ENCODE peak calls at places on chromosomes 4 and X, in five cellular contexts. K is SW 1271; F is fibroblast of the conjunctiva; O is GM23248; S is central memory CD4-positive, alpha-beta T cell. Q is an unnamed sample.

GRCh38 chrX:48794993-48795501 is 6.8 kb upstream of the HDAC6 start:
- DNase-seq in K (no peak), F (peak; percentile 14), O (peak; percentile 58), S (no peak), Q (no peak)

GRCh38 chr4:217891-218290 is 87.4 kb downstream of the ZNF732 start:
- DNase-seq in K (no peak), F (no peak), O (no peak), S (no peak), Q (no peak)

GRCh38 chrX:39445336-39445735 is 644.1 kb downstream of the MID1IP1 start:
- DNase-seq in K (no peak), F (no peak), O (no peak), S (peak; percentile 5), Q (no peak)

GRCh38 chr4:55447826-55448225 is 52.1 kb downstream of the TMEM165 start:
- DNase-seq in K (no peak), F (no peak), O (peak; percentile 30), S (no peak), Q (no peak)

GRCh38 chr4:36502350-36502749 is 220.9 kb downstream of the DTHD1 start:
- DNase-seq in K (no peak), F (no peak), O (no peak), S (no peak), Q (no peak)

GRCh38 chr4:128309585-128309984 is 22.0 kb upstream of the PGRMC2 start:
- DNase-seq in K (no peak), F (no peak), O (no peak), S (no peak), Q (no peak)

GRCh38 chr4:152289963-152290362 is 245.9 kb downstream of the FBXW7 start:
- DNase-seq in K (no peak), F (no peak), O (no peak), S (no peak), Q (no peak)

GRCh38 chrX:124388562-124388961 is 42.2 kb downstream of the SH2D1A start:
- DNase-seq in K (peak; percentile 35), F (peak; percentile 41), O (peak; percentile 58), S (peak; percentile 41), Q (peak; percentile 24)

GRCh38 chr4:55029838-55030503 is 95.4 kb downstream of the KDR start:
- DNase-seq in K (no peak), F (no peak), O (no peak), S (no peak), Q (no peak)

GRCh38 chr4:86055898-86056297 is 304.0 kb downstream of the MAPK10 start:
- DNase-seq in K (no peak), F (peak; percentile 44), O (peak; percentile 53), S (no peak), Q (no peak)

GRCh38 chr4:3727847-3728469 is 38.2 kb upstream of the ADRA2C start:
- DNase-seq in K (no peak), F (no peak), O (no peak), S (no peak), Q (no peak)

GRCh38 chr4:148653681-148654080 is 211.5 kb upstream of the NR3C2 start:
- DNase-seq in K (no peak), F (no peak), O (no peak), S (no peak), Q (no peak)

GRCh38 chr4:147174561-147174960 is 228.9 kb upstream of the TTC29 start:
- DNase-seq in K (no peak), F (no peak), O (no peak), S (no peak), Q (no peak)

GRCh38 chrX:132364313-132364712 is 124.5 kb downstream of the MBNL3 start:
- DNase-seq in K (no peak), F (no peak), O (no peak), S (no peak), Q (no peak)

GRCh38 chr4:23225564-23225963 is 532.8 kb downstream of the GBA3 start:
- DNase-seq in K (no peak), F (no peak), O (no peak), S (no peak), Q (no peak)

GRCh38 chrX:51420610-51421009 is 75.8 kb downstream of the NUDT11 start:
- DNase-seq in K (peak; percentile 10), F (peak; percentile 24), O (peak; percentile 54), S (peak; percentile 29), Q (peak; percentile 7)

GRCh38 chrX:28757290-28757689 is 170.0 kb downstream of the IL1RAPL1 start:
- DNase-seq in K (no peak), F (no peak), O (no peak), S (no peak), Q (no peak)

GRCh38 chr4:183840311-183840710 is 64.8 kb upstream of the STOX2 start:
- DNase-seq in K (peak; percentile 34), F (peak; percentile 64), O (peak; percentile 88), S (peak; percentile 38), Q (peak; percentile 39)

GRCh38 chr4:103445377-103445776 is 247.2 kb upstream of the CENPE start:
- DNase-seq in K (no peak), F (no peak), O (no peak), S (no peak), Q (no peak)

GRCh38 chrX:142251202-142251601 is 46.1 kb upstream of the MAGEC2 start:
- DNase-seq in K (no peak), F (no peak), O (no peak), S (no peak), Q (no peak)

GRCh38 chr4:78409612-78410202 is 141.9 kb upstream of the ANXA3 start:
- DNase-seq in K (no peak), F (no peak), O (no peak), S (no peak), Q (no peak)

GRCh38 chr4:132227349-132228165 is 921.5 kb upstream of the PCDH10 start:
- DNase-seq in K (peak; percentile 42), F (peak; percentile 1), O (peak; percentile 51), S (no peak), Q (no peak)

GRCh38 chrX:154411322-154411980 is at the start of gene TAFAZZIN:
- DNase-seq in K (peak; percentile 54), F (no peak), O (peak; percentile 85), S (peak; percentile 73), Q (no peak)

GRCh38 chrX:119363391-119363790 is 35.7 kb upstream of the SLC25A43 start:
- DNase-seq in K (no peak), F (no peak), O (no peak), S (no peak), Q (no peak)

GRCh38 chrX:109889289-109890006 is 113.5 kb upstream of the TMEM164 start:
- DNase-seq in K (no peak), F (no peak), O (peak; percentile 52), S (no peak), Q (no peak)

GRCh38 chr4:105715692-105716278 is 7.2 kb downstream of the GSTCD start:
- DNase-seq in K (peak; percentile 19), F (peak; percentile 13), O (peak; percentile 67), S (peak; percentile 17), Q (no peak)

GRCh38 chr4:97513917-97514316 is 629.4 kb downstream of the STPG2 start:
- DNase-seq in K (no peak), F (no peak), O (no peak), S (no peak), Q (no peak)

GRCh38 chrX:15207384-15207783 is 62.5 kb downstream of the ASB9 start:
- DNase-seq in K (no peak), F (no peak), O (no peak), S (no peak), Q (no peak)

GRCh38 chr4:106329027-106329618 is 12.8 kb downstream of the AIMP1 start:
- DNase-seq in K (peak; percentile 32), F (no peak), O (peak; percentile 65), S (peak; percentile 7), Q (no peak)

GRCh38 chrX:3271485-3272186 is 74.8 kb downstream of the MXRA5 start:
- DNase-seq in K (peak; percentile 57), F (no peak), O (peak; percentile 76), S (no peak), Q (no peak)

GRCh38 chrX:12701625-12702024 is 89.6 kb upstream of the PRPS2 start:
- DNase-seq in K (peak; percentile 34), F (peak; percentile 31), O (peak; percentile 60), S (no peak), Q (peak; percentile 20)

Q was measured in Panc1.